ENCODE peak calls at places on chromosome 18, in ten cellular contexts. One of them, this sample, is unnamed.

GRCh38 chr18:55416791-55417190 is 171.2 kb downstream of the TCF4 start:
- DNase-seq in activated effector memory CD4-positive, alpha-beta T cell treated with Interleukin-2 at 50 U/mL for 16 hours: no peak
- DNase-seq in stimulated activated CD8-positive, alpha-beta memory T cell treated with anti-CD3 and anti-CD28 coated beads, Interleukin-15, amount 100 ng/mL, for 4 hours: no peak
- DNase-seq in hepatocyte: no peak
- DNase-seq in activated T-cell treated with anti-CD3 and anti-CD28 coated beads for 1 hour: no peak
- DNase-seq in RWPE1: no peak
- DNase-seq in omental fat pad: no peak
- DNase-seq in naive thymus-derived CD4-positive, alpha-beta T cell: no peak
- DNase-seq in NCI-H1436: no peak
- DNase-seq in dermis blood vessel endothelial cell: no peak
- DNase-seq in this sample: no peak

GRCh38 chr18:24190590-24190989 is 51.7 kb downstream of the CABYR start:
- DNase-seq in activated effector memory CD4-positive, alpha-beta T cell treated with Interleukin-2 at 50 U/mL for 16 hours: no peak
- DNase-seq in naive thymus-derived CD4-positive, alpha-beta T cell: no peak
- DNase-seq in stimulated activated CD8-positive, alpha-beta memory T cell treated with anti-CD3 and anti-CD28 coated beads, Interleukin-15, amount 100 ng/mL, for 4 hours: no peak
- DNase-seq in dermis blood vessel endothelial cell: no peak
- DNase-seq in hepatocyte: no peak
- DNase-seq in activated T-cell treated with anti-CD3 and anti-CD28 coated beads for 1 hour: no peak
- DNase-seq in omental fat pad: no peak
- DNase-seq in NCI-H1436: no peak
- DNase-seq in RWPE1: no peak
- DNase-seq in this sample: no peak

GRCh38 chr18:45169610-45170009 is 445.7 kb upstream of the SLC14A2 start:
- DNase-seq in omental fat pad: no peak
- DNase-seq in hepatocyte: peak
- DNase-seq in naive thymus-derived CD4-positive, alpha-beta T cell: no peak
- DNase-seq in RWPE1: peak
- DNase-seq in activated T-cell treated with anti-CD3 and anti-CD28 coated beads for 1 hour: no peak
- DNase-seq in stimulated activated CD8-positive, alpha-beta memory T cell treated with anti-CD3 and anti-CD28 coated beads, Interleukin-15, amount 100 ng/mL, for 4 hours: no peak
- DNase-seq in activated effector memory CD4-positive, alpha-beta T cell treated with Interleukin-2 at 50 U/mL for 16 hours: no peak
- DNase-seq in dermis blood vessel endothelial cell: no peak
- DNase-seq in NCI-H1436: no peak
- DNase-seq in this sample: no peak

GRCh38 chr18:49464718-49465598 is 4.5 kb upstream of the DYM start:
- DNase-seq in hepatocyte: no peak
- DNase-seq in RWPE1: no peak
- DNase-seq in activated T-cell treated with anti-CD3 and anti-CD28 coated beads for 1 hour: no peak
- DNase-seq in omental fat pad: no peak
- DNase-seq in dermis blood vessel endothelial cell: peak
- DNase-seq in activated effector memory CD4-positive, alpha-beta T cell treated with Interleukin-2 at 50 U/mL for 16 hours: no peak
- DNase-seq in NCI-H1436: no peak
- DNase-seq in naive thymus-derived CD4-positive, alpha-beta T cell: no peak
- DNase-seq in stimulated activated CD8-positive, alpha-beta memory T cell treated with anti-CD3 and anti-CD28 coated beads, Interleukin-15, amount 100 ng/mL, for 4 hours: no peak
- DNase-seq in this sample: no peak

GRCh38 chr18:9902832-9903231 is 11.0 kb upstream of the VAPA start:
- DNase-seq in hepatocyte: no peak
- DNase-seq in omental fat pad: no peak
- DNase-seq in activated effector memory CD4-positive, alpha-beta T cell treated with Interleukin-2 at 50 U/mL for 16 hours: no peak
- DNase-seq in naive thymus-derived CD4-positive, alpha-beta T cell: no peak
- DNase-seq in stimulated activated CD8-positive, alpha-beta memory T cell treated with anti-CD3 and anti-CD28 coated beads, Interleukin-15, amount 100 ng/mL, for 4 hours: no peak
- DNase-seq in dermis blood vessel endothelial cell: no peak
- DNase-seq in RWPE1: no peak
- DNase-seq in activated T-cell treated with anti-CD3 and anti-CD28 coated beads for 1 hour: no peak
- DNase-seq in NCI-H1436: no peak
- DNase-seq in this sample: no peak

GRCh38 chr18:39647627-39648502 is 2082.3 kb upstream of the CELF4 start:
- DNase-seq in stimulated activated CD8-positive, alpha-beta memory T cell treated with anti-CD3 and anti-CD28 coated beads, Interleukin-15, amount 100 ng/mL, for 4 hours: no peak
- DNase-seq in naive thymus-derived CD4-positive, alpha-beta T cell: no peak
- DNase-seq in RWPE1: peak
- DNase-seq in hepatocyte: peak
- DNase-seq in activated effector memory CD4-positive, alpha-beta T cell treated with Interleukin-2 at 50 U/mL for 16 hours: no peak
- DNase-seq in NCI-H1436: peak
- DNase-seq in omental fat pad: no peak
- DNase-seq in activated T-cell treated with anti-CD3 and anti-CD28 coated beads for 1 hour: no peak
- DNase-seq in dermis blood vessel endothelial cell: peak
- DNase-seq in this sample: no peak

GRCh38 chr18:37435996-37436395 is 129.6 kb downstream of the CELF4 start:
- DNase-seq in naive thymus-derived CD4-positive, alpha-beta T cell: no peak
- DNase-seq in activated effector memory CD4-positive, alpha-beta T cell treated with Interleukin-2 at 50 U/mL for 16 hours: no peak
- DNase-seq in NCI-H1436: no peak
- DNase-seq in activated T-cell treated with anti-CD3 and anti-CD28 coated beads for 1 hour: no peak
- DNase-seq in stimulated activated CD8-positive, alpha-beta memory T cell treated with anti-CD3 and anti-CD28 coated beads, Interleukin-15, amount 100 ng/mL, for 4 hours: no peak
- DNase-seq in RWPE1: no peak
- DNase-seq in omental fat pad: no peak
- DNase-seq in hepatocyte: no peak
- DNase-seq in dermis blood vessel endothelial cell: no peak
- DNase-seq in this sample: no peak

GRCh38 chr18:10663750-10664149 is 137.9 kb downstream of the NAPG start:
- DNase-seq in RWPE1: no peak
- DNase-seq in hepatocyte: no peak
- DNase-seq in dermis blood vessel endothelial cell: no peak
- DNase-seq in stimulated activated CD8-positive, alpha-beta memory T cell treated with anti-CD3 and anti-CD28 coated beads, Interleukin-15, amount 100 ng/mL, for 4 hours: no peak
- DNase-seq in activated T-cell treated with anti-CD3 and anti-CD28 coated beads for 1 hour: no peak
- DNase-seq in naive thymus-derived CD4-positive, alpha-beta T cell: no peak
- DNase-seq in activated effector memory CD4-positive, alpha-beta T cell treated with Interleukin-2 at 50 U/mL for 16 hours: no peak
- DNase-seq in omental fat pad: no peak
- DNase-seq in NCI-H1436: no peak
- DNase-seq in this sample: no peak

GRCh38 chr18:77374106-77374505 is 124.5 kb downstream of the GALR1 start:
- DNase-seq in dermis blood vessel endothelial cell: no peak
- DNase-seq in hepatocyte: no peak
- DNase-seq in omental fat pad: no peak
- DNase-seq in naive thymus-derived CD4-positive, alpha-beta T cell: no peak
- DNase-seq in activated effector memory CD4-positive, alpha-beta T cell treated with Interleukin-2 at 50 U/mL for 16 hours: no peak
- DNase-seq in NCI-H1436: no peak
- DNase-seq in activated T-cell treated with anti-CD3 and anti-CD28 coated beads for 1 hour: no peak
- DNase-seq in RWPE1: no peak
- DNase-seq in stimulated activated CD8-positive, alpha-beta memory T cell treated with anti-CD3 and anti-CD28 coated beads, Interleukin-15, amount 100 ng/mL, for 4 hours: no peak
- DNase-seq in this sample: no peak

GRCh38 chr18:62024983-62025382 is 132.2 kb upstream of the RNF152 start:
- DNase-seq in activated effector memory CD4-positive, alpha-beta T cell treated with Interleukin-2 at 50 U/mL for 16 hours: no peak
- DNase-seq in naive thymus-derived CD4-positive, alpha-beta T cell: no peak
- DNase-seq in RWPE1: peak
- DNase-seq in hepatocyte: no peak
- DNase-seq in omental fat pad: no peak
- DNase-seq in stimulated activated CD8-positive, alpha-beta memory T cell treated with anti-CD3 and anti-CD28 coated beads, Interleukin-15, amount 100 ng/mL, for 4 hours: no peak
- DNase-seq in NCI-H1436: no peak
- DNase-seq in activated T-cell treated with anti-CD3 and anti-CD28 coated beads for 1 hour: no peak
- DNase-seq in dermis blood vessel endothelial cell: no peak
- DNase-seq in this sample: no peak

GRCh38 chr18:38606841-38607240 is 1041.2 kb upstream of the CELF4 start:
- DNase-seq in naive thymus-derived CD4-positive, alpha-beta T cell: no peak
- DNase-seq in activated effector memory CD4-positive, alpha-beta T cell treated with Interleukin-2 at 50 U/mL for 16 hours: no peak
- DNase-seq in RWPE1: no peak
- DNase-seq in hepatocyte: no peak
- DNase-seq in stimulated activated CD8-positive, alpha-beta memory T cell treated with anti-CD3 and anti-CD28 coated beads, Interleukin-15, amount 100 ng/mL, for 4 hours: no peak
- DNase-seq in dermis blood vessel endothelial cell: no peak
- DNase-seq in omental fat pad: no peak
- DNase-seq in NCI-H1436: no peak
- DNase-seq in activated T-cell treated with anti-CD3 and anti-CD28 coated beads for 1 hour: no peak
- DNase-seq in this sample: no peak

GRCh38 chr18:31190919-31191318 is 28.3 kb upstream of the DSC1 start:
- DNase-seq in stimulated activated CD8-positive, alpha-beta memory T cell treated with anti-CD3 and anti-CD28 coated beads, Interleukin-15, amount 100 ng/mL, for 4 hours: no peak
- DNase-seq in NCI-H1436: no peak
- DNase-seq in naive thymus-derived CD4-positive, alpha-beta T cell: no peak
- DNase-seq in omental fat pad: no peak
- DNase-seq in dermis blood vessel endothelial cell: no peak
- DNase-seq in hepatocyte: no peak
- DNase-seq in activated effector memory CD4-positive, alpha-beta T cell treated with Interleukin-2 at 50 U/mL for 16 hours: no peak
- DNase-seq in RWPE1: peak
- DNase-seq in activated T-cell treated with anti-CD3 and anti-CD28 coated beads for 1 hour: no peak
- DNase-seq in this sample: no peak

GRCh38 chr18:76491436-76491800 is 3.6 kb downstream of the ZNF516 start:
- DNase-seq in activated T-cell treated with anti-CD3 and anti-CD28 coated beads for 1 hour: peak
- DNase-seq in dermis blood vessel endothelial cell: peak
- DNase-seq in hepatocyte: peak
- DNase-seq in NCI-H1436: peak
- DNase-seq in naive thymus-derived CD4-positive, alpha-beta T cell: peak
- DNase-seq in omental fat pad: no peak
- DNase-seq in stimulated activated CD8-positive, alpha-beta memory T cell treated with anti-CD3 and anti-CD28 coated beads, Interleukin-15, amount 100 ng/mL, for 4 hours: peak
- DNase-seq in RWPE1: peak
- DNase-seq in activated effector memory CD4-positive, alpha-beta T cell treated with Interleukin-2 at 50 U/mL for 16 hours: peak
- DNase-seq in this sample: no peak

GRCh38 chr18:76519156-76519549 is 24.1 kb upstream of the ZNF516 start:
- DNase-seq in activated T-cell treated with anti-CD3 and anti-CD28 coated beads for 1 hour: no peak
- DNase-seq in omental fat pad: no peak
- DNase-seq in NCI-H1436: peak
- DNase-seq in hepatocyte: peak
- DNase-seq in RWPE1: no peak
- DNase-seq in dermis blood vessel endothelial cell: no peak
- DNase-seq in stimulated activated CD8-positive, alpha-beta memory T cell treated with anti-CD3 and anti-CD28 coated beads, Interleukin-15, amount 100 ng/mL, for 4 hours: no peak
- DNase-seq in naive thymus-derived CD4-positive, alpha-beta T cell: no peak
- DNase-seq in activated effector memory CD4-positive, alpha-beta T cell treated with Interleukin-2 at 50 U/mL for 16 hours: no peak
- DNase-seq in this sample: no peak

GRCh38 chr18:76689646-76690264 is 132.6 kb upstream of the ZNF236 start:
- DNase-seq in stimulated activated CD8-positive, alpha-beta memory T cell treated with anti-CD3 and anti-CD28 coated beads, Interleukin-15, amount 100 ng/mL, for 4 hours: no peak
- DNase-seq in hepatocyte: no peak
- DNase-seq in activated T-cell treated with anti-CD3 and anti-CD28 coated beads for 1 hour: no peak
- DNase-seq in activated effector memory CD4-positive, alpha-beta T cell treated with Interleukin-2 at 50 U/mL for 16 hours: no peak
- DNase-seq in dermis blood vessel endothelial cell: no peak
- DNase-seq in naive thymus-derived CD4-positive, alpha-beta T cell: no peak
- DNase-seq in NCI-H1436: no peak
- DNase-seq in omental fat pad: no peak
- DNase-seq in RWPE1: no peak
- DNase-seq in this sample: no peak

This sample was measured in activated T-helper 2 cell treated with anti-CD3 and anti-CD28 coated beads, Interferon-gamma antibody, Interleukin-2, Interleukin-4, amounts not matched to agents 10 μg/mL and 5 μg/mL and 100 μg/mL, durations not matched to agents 14 hours and 24 hours and 36 hours.